ENCODE peak calls at places on chromosomes 12 and 14, in nine cellular contexts. One of them, this sample, is unnamed.

GRCh38 chr14:54667764-54668163 is 100.8 kb downstream of the SAMD4A start:
- DNase-seq in esophagus muscularis mucosa: no peak
- DNase-seq in Peyer's patch: no peak
- DNase-seq in left ventricle myocardium inferior: no peak
- DNase-seq in uterus: no peak
- DNase-seq in heart right ventricle: no peak
- DNase-seq in thyroid gland: no peak
- DNase-seq in RWPE2: no peak
- DNase-seq in CD8-positive, alpha-beta T cell: no peak
- DNase-seq in this sample: no peak

GRCh38 chr14:35534884-35535793 is 1.2 kb downstream of the INSM2 start:
- DNase-seq in esophagus muscularis mucosa: no peak
- DNase-seq in Peyer's patch: peak
- DNase-seq in left ventricle myocardium inferior: peak
- DNase-seq in uterus: peak
- DNase-seq in heart right ventricle: peak
- DNase-seq in thyroid gland: peak
- DNase-seq in RWPE2: peak
- DNase-seq in CD8-positive, alpha-beta T cell: peak
- DNase-seq in this sample: peak

GRCh38 chr12:109534456-109534855 is 38.8 kb downstream of the MMAB start:
- DNase-seq in esophagus muscularis mucosa: no peak
- DNase-seq in Peyer's patch: no peak
- DNase-seq in left ventricle myocardium inferior: no peak
- DNase-seq in uterus: no peak
- DNase-seq in heart right ventricle: no peak
- DNase-seq in thyroid gland: no peak
- DNase-seq in RWPE2: no peak
- DNase-seq in CD8-positive, alpha-beta T cell: no peak
- DNase-seq in this sample: no peak

GRCh38 chr12:12349711-12350665 is at the start of gene MANSC1:
- DNase-seq in esophagus muscularis mucosa: no peak
- DNase-seq in Peyer's patch: peak
- DNase-seq in left ventricle myocardium inferior: peak
- DNase-seq in uterus: peak
- DNase-seq in heart right ventricle: peak
- DNase-seq in thyroid gland: peak
- DNase-seq in RWPE2: no peak
- DNase-seq in CD8-positive, alpha-beta T cell: no peak
- DNase-seq in this sample: peak

GRCh38 chr12:30953257-30953656 is 26.7 kb downstream of the TSPAN11 start:
- DNase-seq in esophagus muscularis mucosa: no peak
- DNase-seq in Peyer's patch: peak
- DNase-seq in left ventricle myocardium inferior: no peak
- DNase-seq in uterus: no peak
- DNase-seq in heart right ventricle: no peak
- DNase-seq in thyroid gland: no peak
- DNase-seq in RWPE2: no peak
- DNase-seq in CD8-positive, alpha-beta T cell: no peak
- DNase-seq in this sample: no peak

GRCh38 chr12:31783996-31784645 is 55.3 kb upstream of the AMN1 start:
- DNase-seq in esophagus muscularis mucosa: no peak
- DNase-seq in Peyer's patch: no peak
- DNase-seq in left ventricle myocardium inferior: no peak
- DNase-seq in uterus: no peak
- DNase-seq in heart right ventricle: no peak
- DNase-seq in thyroid gland: no peak
- DNase-seq in RWPE2: no peak
- DNase-seq in CD8-positive, alpha-beta T cell: no peak
- DNase-seq in this sample: no peak

GRCh38 chr14:89641495-89642162 is 224.6 kb upstream of the FOXN3 start:
- DNase-seq in esophagus muscularis mucosa: no peak
- DNase-seq in Peyer's patch: no peak
- DNase-seq in left ventricle myocardium inferior: no peak
- DNase-seq in uterus: no peak
- DNase-seq in heart right ventricle: no peak
- DNase-seq in thyroid gland: no peak
- DNase-seq in RWPE2: no peak
- DNase-seq in CD8-positive, alpha-beta T cell: no peak
- DNase-seq in this sample: no peak

GRCh38 chr12:96176575-96176974 is 17.6 kb upstream of the ELK3 start:
- DNase-seq in esophagus muscularis mucosa: no peak
- DNase-seq in Peyer's patch: no peak
- DNase-seq in left ventricle myocardium inferior: no peak
- DNase-seq in uterus: no peak
- DNase-seq in heart right ventricle: no peak
- DNase-seq in thyroid gland: no peak
- DNase-seq in RWPE2: no peak
- DNase-seq in CD8-positive, alpha-beta T cell: no peak
- DNase-seq in this sample: no peak

GRCh38 chr12:67720383-67720856 is 71.9 kb downstream of the DYRK2 start:
- DNase-seq in esophagus muscularis mucosa: no peak
- DNase-seq in Peyer's patch: no peak
- DNase-seq in left ventricle myocardium inferior: no peak
- DNase-seq in uterus: peak
- DNase-seq in heart right ventricle: peak
- DNase-seq in thyroid gland: no peak
- DNase-seq in RWPE2: no peak
- DNase-seq in CD8-positive, alpha-beta T cell: no peak
- DNase-seq in this sample: no peak

GRCh38 chr12:49644620-49644994 is 21.2 kb downstream of the PRPF40B start:
- DNase-seq in esophagus muscularis mucosa: peak
- DNase-seq in Peyer's patch: peak
- DNase-seq in left ventricle myocardium inferior: peak
- DNase-seq in uterus: peak
- DNase-seq in heart right ventricle: peak
- DNase-seq in thyroid gland: peak
- DNase-seq in RWPE2: no peak
- DNase-seq in CD8-positive, alpha-beta T cell: peak
- DNase-seq in this sample: peak

GRCh38 chr12:8648598-8649205 is 13.9 kb downstream of the MFAP5 start:
- DNase-seq in esophagus muscularis mucosa: no peak
- DNase-seq in Peyer's patch: no peak
- DNase-seq in left ventricle myocardium inferior: no peak
- DNase-seq in uterus: no peak
- DNase-seq in heart right ventricle: no peak
- DNase-seq in thyroid gland: no peak
- DNase-seq in RWPE2: no peak
- DNase-seq in CD8-positive, alpha-beta T cell: no peak
- DNase-seq in this sample: no peak

GRCh38 chr14:90722590-90722989 is 93.6 kb downstream of the TTC7B start:
- DNase-seq in esophagus muscularis mucosa: no peak
- DNase-seq in Peyer's patch: no peak
- DNase-seq in left ventricle myocardium inferior: no peak
- DNase-seq in uterus: no peak
- DNase-seq in heart right ventricle: no peak
- DNase-seq in thyroid gland: no peak
- DNase-seq in RWPE2: no peak
- DNase-seq in CD8-positive, alpha-beta T cell: no peak
- DNase-seq in this sample: no peak

GRCh38 chr14:93980464-93981201 is 4.3 kb upstream of the ASB2 start:
- DNase-seq in esophagus muscularis mucosa: no peak
- DNase-seq in Peyer's patch: no peak
- DNase-seq in left ventricle myocardium inferior: peak
- DNase-seq in uterus: peak
- DNase-seq in heart right ventricle: peak
- DNase-seq in thyroid gland: no peak
- DNase-seq in RWPE2: no peak
- DNase-seq in CD8-positive, alpha-beta T cell: no peak
- DNase-seq in this sample: no peak

GRCh38 chr14:82410064-82410463 is 876.4 kb upstream of the SEL1L start:
- DNase-seq in esophagus muscularis mucosa: no peak
- DNase-seq in Peyer's patch: no peak
- DNase-seq in left ventricle myocardium inferior: no peak
- DNase-seq in uterus: no peak
- DNase-seq in heart right ventricle: no peak
- DNase-seq in thyroid gland: no peak
- DNase-seq in RWPE2: no peak
- DNase-seq in CD8-positive, alpha-beta T cell: no peak
- DNase-seq in this sample: no peak

GRCh38 chr14:103085106-103086091 is 1.4 kb downstream of the LBHD2 start:
- DNase-seq in esophagus muscularis mucosa: no peak
- DNase-seq in Peyer's patch: peak
- DNase-seq in left ventricle myocardium inferior: no peak
- DNase-seq in uterus: no peak
- DNase-seq in heart right ventricle: no peak
- DNase-seq in thyroid gland: no peak
- DNase-seq in RWPE2: no peak
- DNase-seq in CD8-positive, alpha-beta T cell: no peak
- DNase-seq in this sample: no peak

GRCh38 chr14:95577067-95577800 is 42.4 kb downstream of the GLRX5 start:
- DNase-seq in esophagus muscularis mucosa: no peak
- DNase-seq in Peyer's patch: no peak
- DNase-seq in left ventricle myocardium inferior: no peak
- DNase-seq in uterus: no peak
- DNase-seq in heart right ventricle: no peak
- DNase-seq in thyroid gland: no peak
- DNase-seq in RWPE2: no peak
- DNase-seq in CD8-positive, alpha-beta T cell: no peak
- DNase-seq in this sample: no peak

DNA sequence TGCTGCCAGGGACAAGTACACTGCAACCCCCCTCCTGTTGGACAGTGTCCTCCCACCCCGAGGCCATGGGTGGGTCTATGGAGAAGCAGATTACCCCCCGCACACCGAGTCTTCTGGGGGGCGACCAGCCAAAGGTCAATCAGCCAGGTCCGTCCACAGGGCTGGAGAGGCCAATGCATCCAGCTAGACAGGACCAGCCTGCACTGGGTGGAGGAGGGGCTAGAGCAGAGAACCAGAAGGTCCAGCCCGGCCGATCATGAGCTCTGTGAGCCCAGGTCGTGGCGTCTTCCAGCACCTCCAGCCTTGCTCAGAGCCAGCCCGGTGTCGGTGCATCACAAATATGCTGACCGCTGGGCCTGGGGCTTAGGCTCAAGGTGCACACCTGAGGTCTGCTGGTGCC is 8.2 kb upstream of the ADSS1 start:
- DNase-seq in esophagus muscularis mucosa: no peak
- DNase-seq in Peyer's patch: no peak
- DNase-seq in left ventricle myocardium inferior: no peak
- DNase-seq in uterus: no peak
- DNase-seq in heart right ventricle: no peak
- DNase-seq in thyroid gland: no peak
- DNase-seq in RWPE2: no peak
- DNase-seq in CD8-positive, alpha-beta T cell: no peak
- DNase-seq in this sample: no peak
- TF ChIP-seq CTCF in esophagus muscularis mucosa: no peak
- TF ChIP-seq CTCF in Peyer's patch: no peak
- TF ChIP-seq CTCF in left ventricle myocardium inferior: no peak
- TF ChIP-seq CTCF in uterus: no peak
- TF ChIP-seq CTCF in heart right ventricle: no peak
- TF ChIP-seq CTCF in thyroid gland: no peak
- TF ChIP-seq CTCF in RWPE2: no peak
- TF ChIP-seq CTCF in CD8-positive, alpha-beta T cell: no peak
- TF ChIP-seq CTCF in this sample: no peak

DNA sequence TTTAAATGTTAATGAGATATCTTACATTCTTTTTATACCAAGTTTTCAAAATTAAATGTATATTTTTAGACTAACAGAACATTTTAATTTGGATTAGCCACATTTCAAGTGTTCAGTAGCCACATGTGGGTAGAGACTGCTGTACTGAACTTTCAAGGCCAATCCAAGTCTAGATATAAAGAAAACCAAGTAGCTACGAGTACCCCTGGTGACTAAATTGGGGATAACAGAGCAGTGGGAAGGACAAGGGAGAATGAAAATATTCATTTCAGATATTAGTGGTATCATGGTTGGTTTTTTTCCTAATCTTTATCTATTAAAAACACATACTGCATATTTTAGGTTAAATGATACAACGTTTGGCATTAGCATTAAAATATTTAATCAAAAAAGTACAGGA is 69.4 kb upstream of the RHOJ start:
- DNase-seq in esophagus muscularis mucosa: no peak
- DNase-seq in Peyer's patch: no peak
- DNase-seq in left ventricle myocardium inferior: no peak
- DNase-seq in uterus: no peak
- DNase-seq in heart right ventricle: no peak
- DNase-seq in thyroid gland: no peak
- DNase-seq in RWPE2: no peak
- DNase-seq in CD8-positive, alpha-beta T cell: no peak
- DNase-seq in this sample: no peak
- TF ChIP-seq CTCF in esophagus muscularis mucosa: no peak
- TF ChIP-seq CTCF in Peyer's patch: no peak
- TF ChIP-seq CTCF in left ventricle myocardium inferior: no peak
- TF ChIP-seq CTCF in uterus: no peak
- TF ChIP-seq CTCF in heart right ventricle: no peak
- TF ChIP-seq CTCF in thyroid gland: no peak
- TF ChIP-seq CTCF in RWPE2: peak
- TF ChIP-seq CTCF in CD8-positive, alpha-beta T cell: no peak
- TF ChIP-seq CTCF in this sample: no peak

DNA sequence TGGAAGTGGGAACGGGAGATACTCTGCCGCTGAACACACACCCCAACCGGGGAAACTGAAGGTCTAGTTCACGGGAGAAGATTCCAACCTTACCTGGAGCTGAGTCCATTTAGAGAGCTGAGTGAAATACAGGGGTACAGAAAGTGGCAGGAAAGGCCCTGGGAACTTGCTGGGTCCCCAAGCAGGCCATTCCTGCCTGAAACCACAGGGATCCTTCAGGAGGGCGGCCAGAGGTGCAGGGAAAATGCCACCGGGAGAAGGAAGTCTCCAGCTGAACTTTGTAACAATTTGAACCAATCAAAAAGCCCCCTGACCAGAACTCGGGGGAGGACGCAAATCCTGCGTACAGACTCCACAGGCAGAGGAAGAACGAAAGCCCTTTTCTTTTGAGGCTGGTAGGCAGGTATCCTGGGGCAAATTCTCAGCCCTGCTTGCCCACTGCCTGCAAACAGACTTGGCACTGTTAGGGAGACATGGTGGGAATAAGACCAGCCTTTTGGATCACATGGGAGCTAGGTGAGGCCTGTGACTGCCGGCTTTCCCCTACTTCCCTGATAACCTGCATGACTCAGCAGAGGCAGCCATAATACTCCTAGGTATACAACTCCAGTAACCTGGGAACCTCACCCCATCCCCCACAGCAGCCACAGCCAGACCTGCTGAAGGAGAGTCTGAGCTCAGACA is 170.9 kb downstream of the SEC23A start:
- DNase-seq in esophagus muscularis mucosa: no peak
- DNase-seq in Peyer's patch: no peak
- DNase-seq in left ventricle myocardium inferior: no peak
- DNase-seq in uterus: no peak
- DNase-seq in heart right ventricle: no peak
- DNase-seq in thyroid gland: peak
- DNase-seq in RWPE2: no peak
- DNase-seq in CD8-positive, alpha-beta T cell: no peak
- DNase-seq in this sample: no peak
- TF ChIP-seq CTCF in esophagus muscularis mucosa: no peak
- TF ChIP-seq CTCF in Peyer's patch: no peak
- TF ChIP-seq CTCF in left ventricle myocardium inferior: no peak
- TF ChIP-seq CTCF in uterus: no peak
- TF ChIP-seq CTCF in heart right ventricle: no peak
- TF ChIP-seq CTCF in thyroid gland: no peak
- TF ChIP-seq CTCF in RWPE2: no peak
- TF ChIP-seq CTCF in CD8-positive, alpha-beta T cell: no peak
- TF ChIP-seq CTCF in this sample: no peak

DNA sequence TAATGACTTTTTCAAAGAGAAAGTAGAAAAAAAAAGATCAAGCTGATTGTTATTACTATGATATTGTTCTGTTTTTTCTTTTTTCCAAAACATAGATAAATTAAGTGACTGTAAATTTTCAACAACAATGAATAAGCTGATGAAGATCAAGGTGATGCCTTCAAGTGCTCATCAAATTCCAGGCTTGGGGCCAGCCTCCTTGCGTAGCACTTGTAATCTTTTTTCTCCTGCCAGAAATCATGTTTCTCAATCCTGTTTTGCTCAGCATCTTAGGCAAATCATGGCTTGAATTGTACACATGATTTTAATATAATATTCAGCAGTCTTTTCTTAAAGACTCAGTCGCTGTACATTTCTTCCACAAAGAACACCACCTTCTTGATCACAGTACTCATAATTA is 333.2 kb downstream of the NPAS3 start:
- DNase-seq in esophagus muscularis mucosa: no peak
- DNase-seq in Peyer's patch: no peak
- DNase-seq in left ventricle myocardium inferior: no peak
- DNase-seq in uterus: no peak
- DNase-seq in heart right ventricle: no peak
- DNase-seq in thyroid gland: no peak
- DNase-seq in RWPE2: no peak
- DNase-seq in CD8-positive, alpha-beta T cell: no peak
- DNase-seq in this sample: no peak
- TF ChIP-seq CTCF in esophagus muscularis mucosa: no peak
- TF ChIP-seq CTCF in Peyer's patch: no peak
- TF ChIP-seq CTCF in left ventricle myocardium inferior: no peak
- TF ChIP-seq CTCF in uterus: no peak
- TF ChIP-seq CTCF in heart right ventricle: no peak
- TF ChIP-seq CTCF in thyroid gland: no peak
- TF ChIP-seq CTCF in RWPE2: no peak
- TF ChIP-seq CTCF in CD8-positive, alpha-beta T cell: no peak
- TF ChIP-seq CTCF in this sample: no peak

This sample was measured in activated B cell treated with CpG ODN at 0.5 μM for 24 hours.